ENCODE peak calls at places on chromosomes 7 and 10, in four cellular contexts. B, U, N and Q are unnamed samples.

GRCh38 chr10:91642831-91643692 is 10.2 kb upstream of the PPP1R3C start:
- DNase-seq in N (no peak), U (no peak), B (no peak), Q (no peak)

GRCh38 chr7:16356241-16356958 is 64.9 kb downstream of the CRPPA start:
- DNase-seq in U (peak), N (no peak), B (no peak), Q (no peak)

GRCh38 chr10:102596506-102596971 is 47.7 kb upstream of the TRIM8 start:
- DNase-seq in B (peak), N (peak), U (peak), Q (peak)

GRCh38 chr7:71900556-71900955 is 511.6 kb downstream of the CALN1 start:
- DNase-seq in B (no peak), U (peak), N (no peak), Q (no peak)

GRCh38 chr7:134355925-134356324 is 39.2 kb upstream of the SLC35B4 start:
- DNase-seq in N (peak), B (no peak), U (peak), Q (no peak)

GRCh38 chr7:111980721-111981120 is 225.5 kb downstream of the DOCK4 start:
- DNase-seq in N (no peak), B (no peak), U (no peak), Q (no peak)

GRCh38 chr10:26378763-26379361 is 59.3 kb upstream of the APBB1IP start:
- DNase-seq in N (no peak), B (no peak), U (peak), Q (no peak)

GRCh38 chr10:128113026-128113425 is 13.2 kb downstream of the MKI67 start:
- DNase-seq in N (no peak), U (no peak), B (no peak), Q (no peak)

GRCh38 chr10:70685461-70685911 is 13.2 kb downstream of the ADAMTS14 start:
- DNase-seq in U (no peak), N (no peak), B (no peak), Q (no peak)

GRCh38 chr10:71766717-71767419 is 6.5 kb downstream of the VSIR start:
- DNase-seq in B (no peak), N (peak), U (no peak), Q (no peak)

GRCh38 chr10:98013122-98013521 is 17.3 kb downstream of the CRTAC1 start:
- DNase-seq in B (no peak), U (no peak), N (no peak), Q (no peak)

GRCh38 chr7:33921216-33921938 is 16.0 kb downstream of the BMPER start:
- DNase-seq in U (no peak), N (no peak), B (no peak), Q (no peak)

GRCh38 chr7:142000244-142000643 is 4.6 kb downstream of the MGAM start:
- DNase-seq in U (no peak), N (no peak), B (no peak), Q (no peak)

GRCh38 chr10:90799172-90799571 is 58.7 kb downstream of the HTR7 start:
- DNase-seq in U (no peak), B (no peak), N (no peak), Q (no peak)

GRCh38 chr10:29102233-29102632 is 186.6 kb upstream of the LYZL1 start:
- DNase-seq in N (no peak), U (no peak), B (no peak), Q (no peak)

GRCh38 chr7:27064169-27064568 is 31.6 kb downstream of the HOXA1 start:
- DNase-seq in N (no peak), B (no peak), U (no peak), Q (no peak)

GRCh38 chr7:131808736-131809135 is 252.3 kb upstream of the PODXL start:
- DNase-seq in N (no peak), B (no peak), U (no peak), Q (no peak)

GRCh38 chr10:70478191-70479160 is at the start of gene PALD1:
- DNase-seq in U (peak), N (peak), B (peak), Q (no peak)

GRCh38 chr7:36283711-36284130 is 105.9 kb upstream of the ANLN start:
- DNase-seq in B (peak), N (no peak), U (peak), Q (no peak)

GRCh38 chr7:23520582-23520981 is 11.2 kb downstream of the TRA2A start:
- DNase-seq in B (no peak), N (no peak), U (no peak), Q (no peak)

GRCh38 chr7:86939197-86939814 is 120.1 kb downstream of the ELAPOR2 start:
- DNase-seq in B (no peak), N (peak), U (no peak), Q (no peak)

GRCh38 chr10:131475043-131475442 is 163.5 kb upstream of the TCERG1L start:
- DNase-seq in U (no peak), B (no peak), N (no peak), Q (no peak)

GRCh38 chr7:141640239-141640840 is 61.6 kb downstream of the DENND11 start:
- DNase-seq in N (no peak), U (no peak), B (no peak), Q (peak)

GRCh38 chr7:150800576-150801241 is at the start of gene TMEM176A:
- DNase-seq in B (no peak), U (no peak), N (no peak), Q (no peak)

GRCh38 chr10:87764072-87764934 is 53.7 kb downstream of the ATAD1 start:
- DNase-seq in B (no peak), U (no peak), N (no peak), Q (no peak)

GRCh38 chr10:71848325-71849277 is 2.5 kb downstream of the PSAP start:
- DNase-seq in B (no peak), U (no peak), N (no peak), Q (no peak)